ENCODE peak calls at places on chromosomes 12 and 14, in six cellular contexts. One of them, this sample, is unnamed.

GRCh38 chr12:63889236-63889635 is 44.7 kb downstream of the SRGAP1 start:
- DNase-seq in cardiac fibroblast: peak
- DNase-seq in activated CD4-positive, alpha-beta memory T cell treated with anti-CD3 and anti-CD28 coated beads, Interleukin-2, amount 10 ng/mL, durations not matched to agents 7 days and 5 days: no peak
- DNase-seq in NB4: no peak
- DNase-seq in lower lobe of right lung: no peak
- DNase-seq in mucosa of gallbladder: no peak
- DNase-seq in this sample: no peak

GRCh38 chr12:26870491-26871419 is 37.8 kb upstream of the ITPR2 start:
- DNase-seq in mucosa of gallbladder: peak
- DNase-seq in lower lobe of right lung: peak
- DNase-seq in activated CD4-positive, alpha-beta memory T cell treated with anti-CD3 and anti-CD28 coated beads, Interleukin-2, amount 10 ng/mL, durations not matched to agents 7 days and 5 days: no peak
- DNase-seq in cardiac fibroblast: peak
- DNase-seq in NB4: peak
- DNase-seq in this sample: peak

GRCh38 chr12:6312529-6313325 is 2.2 kb downstream of the PLEKHG6 start:
- DNase-seq in activated CD4-positive, alpha-beta memory T cell treated with anti-CD3 and anti-CD28 coated beads, Interleukin-2, amount 10 ng/mL, durations not matched to agents 7 days and 5 days: no peak
- DNase-seq in cardiac fibroblast: peak
- DNase-seq in lower lobe of right lung: peak
- DNase-seq in NB4: no peak
- DNase-seq in mucosa of gallbladder: peak
- DNase-seq in this sample: no peak

GRCh38 chr14:72847721-72848120 is 46.2 kb downstream of the DPF3 start:
- DNase-seq in activated CD4-positive, alpha-beta memory T cell treated with anti-CD3 and anti-CD28 coated beads, Interleukin-2, amount 10 ng/mL, durations not matched to agents 7 days and 5 days: no peak
- DNase-seq in NB4: no peak
- DNase-seq in lower lobe of right lung: no peak
- DNase-seq in cardiac fibroblast: no peak
- DNase-seq in mucosa of gallbladder: no peak
- DNase-seq in this sample: no peak

GRCh38 chr12:17108877-17109520 is 503.0 kb upstream of the LMO3 start:
- DNase-seq in NB4: no peak
- DNase-seq in activated CD4-positive, alpha-beta memory T cell treated with anti-CD3 and anti-CD28 coated beads, Interleukin-2, amount 10 ng/mL, durations not matched to agents 7 days and 5 days: no peak
- DNase-seq in lower lobe of right lung: no peak
- DNase-seq in mucosa of gallbladder: no peak
- DNase-seq in cardiac fibroblast: no peak
- DNase-seq in this sample: no peak

GRCh38 chr14:22691171-22691570 is 47.0 kb upstream of the OR6J1 start:
- DNase-seq in mucosa of gallbladder: no peak
- DNase-seq in NB4: no peak
- DNase-seq in lower lobe of right lung: no peak
- DNase-seq in activated CD4-positive, alpha-beta memory T cell treated with anti-CD3 and anti-CD28 coated beads, Interleukin-2, amount 10 ng/mL, durations not matched to agents 7 days and 5 days: no peak
- DNase-seq in cardiac fibroblast: peak
- DNase-seq in this sample: no peak

GRCh38 chr14:52052991-52053390 is 15.9 kb downstream of the NID2 start:
- DNase-seq in mucosa of gallbladder: no peak
- DNase-seq in activated CD4-positive, alpha-beta memory T cell treated with anti-CD3 and anti-CD28 coated beads, Interleukin-2, amount 10 ng/mL, durations not matched to agents 7 days and 5 days: no peak
- DNase-seq in lower lobe of right lung: no peak
- DNase-seq in NB4: no peak
- DNase-seq in cardiac fibroblast: peak
- DNase-seq in this sample: no peak

GRCh38 chr14:50521912-50522341 is 10.4 kb downstream of the MAP4K5 start:
- DNase-seq in cardiac fibroblast: peak
- DNase-seq in NB4: no peak
- DNase-seq in mucosa of gallbladder: no peak
- DNase-seq in activated CD4-positive, alpha-beta memory T cell treated with anti-CD3 and anti-CD28 coated beads, Interleukin-2, amount 10 ng/mL, durations not matched to agents 7 days and 5 days: no peak
- DNase-seq in lower lobe of right lung: no peak
- DNase-seq in this sample: no peak